ENCODE peak calls at places on chromosomes 16 and 17, in eight cellular contexts. K is HS-5; N is adipocyte; X is AG10803; Y is effector memory CD8-positive, alpha-beta T cell; G is M059J; S is HuH-7; J is NCI-H2081. P is an unnamed sample.

GRCh38 chr17:77807746-77808441 is 150.6 kb upstream of the TNRC6C start:
- DNase-seq in N (no peak), K (no peak), S (no peak), Y (no peak), J (no peak), X (no peak), G (no peak), P (no peak)

GRCh38 chr17:7837375-7838290 is 3.6 kb downstream of the KDM6B start:
- DNase-seq in X (no peak), G (no peak), S (no peak), J (no peak), N (peak; percentile 26), K (no peak), Y (no peak), P (no peak)

GRCh38 chr17:77746901-77747620 is 211.4 kb upstream of the TNRC6C start:
- DNase-seq in S (no peak), G (no peak), Y (no peak), X (no peak), K (no peak), N (no peak), J (no peak), P (no peak)

GRCh38 chr17:73297934-73298861 is 13.6 kb downstream of the CDC42EP4 start:
- DNase-seq in Y (no peak), J (no peak), X (no peak), N (no peak), G (no peak), S (no peak), K (no peak), P (no peak)

GRCh38 chr17:2186937-2187336 is 116.6 kb downstream of the SMG6 start:
- DNase-seq in Y (no peak), X (no peak), G (no peak), S (no peak), N (no peak), J (no peak), K (no peak), P (no peak)

GRCh38 chr17:27491713-27492190 is 35.5 kb downstream of the KSR1 start:
- DNase-seq in K (no peak), Y (no peak), J (no peak), N (no peak), G (no peak), S (no peak), X (no peak), P (no peak)

GRCh38 chr16:21159281-21159951 is 942 bp downstream of the LDAF1 start:
- DNase-seq in X (no peak), Y (no peak), J (no peak), K (no peak), S (no peak), G (no peak), N (peak; percentile 16), P (no peak)

GRCh38 chr17:82195675-82196258 is 16.9 kb downstream of the CCDC57 start:
- DNase-seq in J (no peak), X (no peak), S (no peak), G (no peak), K (no peak), N (no peak), Y (no peak), P (no peak)

GRCh38 chr16:86924537-86924936 is 346.2 kb downstream of the FOXL1 start:
- DNase-seq in K (no peak), S (no peak), N (peak; percentile 54), X (peak; percentile 61), Y (no peak), J (no peak), G (peak; percentile 89), P (peak; percentile 85)

GRCh38 chr16:19446886-19447285 is 29.2 kb downstream of the TMC5 start:
- DNase-seq in N (no peak), S (no peak), Y (no peak), K (no peak), X (no peak), G (no peak), J (no peak), P (no peak)

GRCh38 chr17:50988427-50988826 is 122.3 kb upstream of the TOB1 start:
- DNase-seq in S (no peak), K (no peak), G (no peak), J (no peak), X (no peak), N (no peak), Y (no peak), P (no peak)

GRCh38 chr16:80824623-80825364 is 20.4 kb upstream of the CDYL2 start:
- DNase-seq in K (peak; percentile 23), N (peak; percentile 79), S (no peak), G (peak; percentile 67), Y (peak; percentile 14), X (peak; percentile 71), J (no peak), P (peak; percentile 47)

GRCh38 chr16:78463591-78463990 is 364.1 kb downstream of the WWOX start:
- DNase-seq in N (no peak), X (no peak), S (no peak), Y (no peak), J (no peak), K (no peak), G (no peak), P (no peak)

GRCh38 chr16:76535-77272 is 1.3 kb upstream of the MPG start:
- DNase-seq in N (peak; percentile 81), G (peak; percentile 89), J (peak; percentile 40), S (peak; percentile 34), K (no peak), Y (no peak), X (peak; percentile 79), P (peak; percentile 93)

GRCh38 chr17:28612936-28613872 is 781 bp downstream of the RSKR start:
- DNase-seq in Y (peak; percentile 23), K (no peak), J (no peak), S (peak; percentile 72), N (peak; percentile 64), G (peak; percentile 39), X (peak; percentile 24), P (no peak)

GRCh38 chr16:84920333-84920732 is 91.0 kb downstream of the ZDHHC7 start:
- DNase-seq in X (no peak), S (no peak), K (no peak), J (no peak), N (no peak), G (no peak), Y (no peak), P (no peak)

GRCh38 chr17:56817066-56817465 is 16.7 kb downstream of the C17orf67 start:
- DNase-seq in N (no peak), S (no peak), K (no peak), X (no peak), G (no peak), J (no peak), Y (no peak), P (no peak)

GRCh38 chr16:81810361-81810760 is 31.3 kb downstream of the PLCG2 start:
- DNase-seq in K (no peak), G (no peak), X (no peak), N (no peak), Y (no peak), S (no peak), J (no peak), P (no peak)

GRCh38 chr17:70855401-70856054 is 686.2 kb downstream of the KCNJ2 start:
- DNase-seq in G (peak; percentile 37), J (peak; percentile 71), K (no peak), N (no peak), Y (no peak), X (no peak), S (no peak), P (peak; percentile 3)

GRCh38 chr17:75845058-75845711 is 981 bp upstream of the UNC13D start:
- DNase-seq in S (peak; percentile 95), G (peak; percentile 75), X (peak; percentile 68), K (no peak), J (peak; percentile 15), N (peak; percentile 61), Y (peak; percentile 44), P (peak; percentile 65)

GRCh38 chr17:7867881-7868329 is 10.1 kb downstream of the CYB5D1 start:
- DNase-seq in X (no peak), J (no peak), N (no peak), Y (no peak), K (no peak), S (no peak), G (no peak), P (no peak)